ENCODE peak calls at places on chromosomes 3 and 15, in nine cellular contexts. W, N, O, Y, P, T, Q, K and E are unnamed samples.
A peak's percentile ranks its signal among the peaks of the same experiment; 100 is the strongest.

GRCh38 chr15:39173426-39173825 is 407.5 kb upstream of the THBS1 start:
- ATAC-seq in W (no peak), N (no peak), O (no peak), Y (no peak), P (no peak), T (no peak), Q (no peak), K (no peak), E (no peak)

GRCh38 chr15:75945953-75946352 is 42.3 kb downstream of the FBXO22 start:
- ATAC-seq in W (peak; percentile 50), N (no peak), O (no peak), Y (no peak), P (no peak), T (no peak), Q (no peak), K (no peak), E (no peak)

GRCh38 chr3:82493858-82494257 is 732.4 kb upstream of the GBE1 start:
- ATAC-seq in W (no peak), N (no peak), O (no peak), Y (no peak), P (no peak), T (no peak), Q (no peak), K (no peak), E (no peak)

GRCh38 chr15:78855746-78856145 is 16.9 kb upstream of the MORF4L1 start:
- ATAC-seq in W (peak; percentile 10), N (no peak), O (no peak), Y (no peak), P (no peak), T (peak; percentile 3), Q (no peak), K (no peak), E (no peak)

GRCh38 chr3:82643948-82644347 is 882.5 kb upstream of the GBE1 start:
- ATAC-seq in W (no peak), N (no peak), O (no peak), Y (no peak), P (no peak), T (no peak), Q (no peak), K (no peak), E (no peak)

GRCh38 chr3:49277357-49277723 is 308 bp upstream of the C3orf62 start:
- ATAC-seq in W (peak; percentile 14), N (peak; percentile 13), O (no peak), Y (no peak), P (peak; percentile 29), T (peak; percentile 47), Q (no peak), K (peak; percentile 16), E (no peak)

GRCh38 chr3:46942079-46942478 is 34.5 kb downstream of the CCDC12 start:
- ATAC-seq in W (no peak), N (no peak), O (no peak), Y (no peak), P (no peak), T (no peak), Q (no peak), K (no peak), E (no peak)

GRCh38 chr3:106339551-106339950 is 470.7 kb upstream of the CBLB start:
- ATAC-seq in W (no peak), N (no peak), O (no peak), Y (no peak), P (no peak), T (no peak), Q (no peak), K (no peak), E (no peak)

GRCh38 chr3:153958635-153959320 is 162.4 kb upstream of the ARHGEF26 start:
- ATAC-seq in W (no peak), N (no peak), O (no peak), Y (no peak), P (no peak), T (no peak), Q (no peak), K (no peak), E (peak; percentile 24)

GRCh38 chr3:34009480-34009844 is 211.0 kb downstream of the PDCD6IP start:
- ATAC-seq in W (no peak), N (no peak), O (no peak), Y (no peak), P (no peak), T (no peak), Q (no peak), K (no peak), E (no peak)

GRCh38 chr15:67032608-67033007 is 32.8 kb upstream of the SMAD3 start:
- ATAC-seq in W (no peak), N (no peak), O (no peak), Y (no peak), P (peak; percentile 66), T (no peak), Q (no peak), K (peak; percentile 44), E (no peak)

GRCh38 chr3:7960601-7961000 is 541.0 kb upstream of the LMCD1 start:
- ATAC-seq in W (no peak), N (no peak), O (no peak), Y (no peak), P (no peak), T (no peak), Q (no peak), K (no peak), E (no peak)

GRCh38 chr3:58036287-58037032 is 28.2 kb downstream of the FLNB start:
- ATAC-seq in W (no peak), N (no peak), O (no peak), Y (no peak), P (no peak), T (no peak), Q (no peak), K (no peak), E (no peak)